ENCODE peak calls at places on chromosomes 3 and 15, in seven cellular contexts. A is heart left ventricle, F is Peyer's patch, U is mucosa of descending colon, M is fibroblast of pulmonary artery, O is PC-3, E is dorsolateral prefrontal cortex. N is an unnamed sample.

GRCh38 chr15:100869151-100869999 is 10.3 kb upstream of the ALDH1A3 start:
- DNase-seq in O (no peak), E (no peak), U (no peak), F (no peak), M (no peak), A (no peak), N (no peak)

GRCh38 chr3:137325170-137325569 is 367.4 kb downstream of the IL20RB start:
- DNase-seq in E (no peak), M (no peak), U (no peak), O (no peak), F (no peak), A (no peak), N (no peak)

GRCh38 chr3:44682182-44682896 is 30.1 kb upstream of the ZNF502 start:
- DNase-seq in E (no peak), M (peak; percentile 27), F (no peak), U (no peak), A (no peak), O (peak; percentile 17), N (no peak)

GRCh38 chr3:69020424-69020823 is 6.9 kb upstream of the EOGT start:
- DNase-seq in O (peak; percentile 6), A (no peak), M (no peak), U (no peak), E (no peak), F (no peak), N (no peak)

GRCh38 chr15:86541540-86541939 is 461.9 kb downstream of the AGBL1 start:
- DNase-seq in F (no peak), M (no peak), E (no peak), O (no peak), U (no peak), A (no peak), N (no peak)

GRCh38 chr3:42849017-42849416 is 26.7 kb downstream of the CYP8B1 start:
- DNase-seq in O (no peak), A (no peak), E (no peak), F (peak; percentile 24), U (no peak), M (no peak), N (peak; percentile 29)

GRCh38 chr3:130894130-130894872 is 417 bp downstream of the ATP2C1 start:
- DNase-seq in A (peak; percentile 48), O (no peak), F (peak; percentile 69), M (peak; percentile 24), U (peak; percentile 51), E (peak; percentile 45), N (peak; percentile 73)

GRCh38 chr15:101019351-101019750 is 100.2 kb downstream of the LRRK1 start:
- DNase-seq in F (no peak), E (no peak), O (no peak), A (no peak), U (peak; percentile 1), M (no peak), N (peak; percentile 53)

GRCh38 chr3:149473314-149473990 is 1.0 kb upstream of the TM4SF4 start:
- DNase-seq in E (no peak), A (no peak), F (peak; percentile 89), M (peak; percentile 76), O (peak; percentile 99), U (peak; percentile 64), N (no peak)

GRCh38 chr3:86973440-86973839 is 17.5 kb downstream of the VGLL3 start:
- DNase-seq in O (peak; percentile 25), M (peak; percentile 95), U (no peak), E (no peak), A (no peak), F (no peak), N (no peak)

DNA sequence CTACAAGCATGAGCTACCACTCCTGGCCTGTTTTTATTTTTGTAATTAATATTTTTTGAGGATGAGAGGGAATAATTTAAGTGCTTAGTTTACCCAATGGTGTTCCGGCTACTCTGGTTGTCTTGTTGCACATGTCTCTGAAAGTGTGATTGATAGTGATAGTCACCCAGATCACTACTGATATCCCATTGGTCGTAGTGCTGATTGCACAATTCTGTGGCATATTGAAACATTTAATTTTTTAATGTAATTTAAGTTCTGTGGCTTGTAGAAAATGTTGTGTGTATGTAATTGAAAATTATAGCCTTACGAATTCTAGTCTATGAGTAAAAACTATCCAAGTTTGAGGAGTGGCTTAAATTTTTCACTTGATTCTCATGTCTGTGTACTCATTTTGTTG is 11.9 kb downstream of the ARIH2 start:
- DNase-seq in O (no peak), E (no peak), F (no peak), U (no peak), A (no peak), M (no peak), N (no peak)
- TF ChIP-seq CTCF in O (no peak), E (no peak), F (no peak), U (no peak), A (no peak), M (no peak), N (no peak)

DNA sequence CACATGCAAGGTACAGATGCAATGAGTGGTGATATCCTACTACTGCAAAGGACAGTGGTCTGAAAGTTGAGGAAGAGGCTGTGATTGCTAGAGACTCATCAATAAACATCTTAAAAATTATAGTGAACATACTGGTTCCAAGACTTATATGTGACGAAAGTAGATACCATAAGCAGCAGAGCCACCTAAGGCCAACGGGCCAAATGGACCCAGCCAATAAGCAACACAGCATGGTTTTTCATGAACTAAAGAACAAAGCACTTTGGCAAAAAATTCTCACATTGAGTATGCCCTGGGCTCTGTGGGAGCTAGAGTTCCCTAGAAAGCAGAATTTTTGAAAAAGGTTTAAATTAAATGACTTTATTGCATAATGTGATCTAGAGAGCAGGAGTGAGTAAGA is 272.1 kb downstream of the SI start:
- DNase-seq in M (no peak), F (no peak), O (no peak), E (no peak), U (no peak), A (no peak), N (no peak)
- TF ChIP-seq CTCF in M (no peak), F (no peak), O (peak; percentile 33), E (no peak), U (no peak), A (no peak), N (no peak)

GRCh38 chr3:88000853-88001252 is 58.0 kb downstream of the CGGBP1 start:
- DNase-seq in M (peak; percentile 28), A (no peak), F (peak; percentile 54), U (peak; percentile 5), O (no peak), E (peak; percentile 10), N (no peak)

GRCh38 chr3:88002448-88002847 is 56.4 kb downstream of the CGGBP1 start:
- DNase-seq in A (no peak), M (no peak), F (no peak), O (no peak), E (no peak), U (no peak), N (no peak)

GRCh38 chr3:88003115-88003755 is 55.6 kb downstream of the CGGBP1 start:
- DNase-seq in U (peak; percentile 65), O (peak; percentile 77), E (no peak), A (no peak), F (no peak), M (peak; percentile 77), N (no peak)

GRCh38 chr3:88009066-88009465 is 49.7 kb downstream of the CGGBP1 start:
- DNase-seq in O (no peak), E (no peak), M (no peak), U (no peak), A (no peak), F (no peak), N (no peak)

GRCh38 chr3:88005066-88005465 is 53.7 kb downstream of the CGGBP1 start:
- DNase-seq in A (no peak), O (peak; percentile 66), F (no peak), E (no peak), U (no peak), M (peak; percentile 63), N (no peak)
- TF ChIP-seq CTCF in A (peak; percentile 51), O (peak; percentile 77), F (peak; percentile 18), E (peak; percentile 44), U (no peak), M (peak; percentile 42), N (peak; percentile 66)

DNA sequence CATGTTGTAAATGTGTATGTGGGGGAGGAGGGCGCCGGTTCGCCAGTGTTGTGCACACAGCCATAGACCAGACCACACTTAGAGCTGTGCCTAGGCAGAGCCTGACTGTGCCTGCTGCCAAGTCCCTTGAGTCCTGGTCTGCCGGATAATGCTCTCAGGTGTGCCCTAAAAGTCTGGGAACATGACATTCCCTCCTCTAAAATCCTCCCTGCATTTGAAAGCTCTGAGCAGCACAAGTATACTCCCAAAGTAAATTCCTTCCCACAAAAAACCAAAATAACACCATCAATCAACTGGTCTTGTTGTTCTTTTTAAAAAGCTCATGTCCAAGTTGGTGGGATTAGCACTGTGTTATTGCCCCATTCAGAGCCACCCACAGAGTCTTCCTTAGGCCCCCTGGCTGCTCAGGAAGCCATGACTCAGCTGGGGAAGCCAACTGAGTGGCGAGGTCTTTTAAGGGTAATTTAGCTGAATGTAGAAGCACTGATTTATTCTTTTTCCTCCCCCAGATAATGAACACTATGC is 147.8 kb upstream of the MCTP2 start:
- DNase-seq in A (no peak), E (no peak), U (no peak), F (no peak), M (peak; percentile 59), O (no peak), N (no peak)
- TF ChIP-seq CTCF in A (no peak), E (no peak), U (no peak), F (no peak), M (no peak), O (no peak), N (no peak)

GRCh38 chr3:12743583-12743982 is 15.5 kb downstream of the TMEM40 start:
- DNase-seq in O (no peak), A (no peak), M (no peak), E (no peak), U (no peak), F (no peak), N (no peak)
- TF ChIP-seq CTCF in O (no peak), A (no peak), M (no peak), E (no peak), U (no peak), F (no peak), N (no peak)

GRCh38 chr3:24525022-24525421 is 30.4 kb upstream of the THRB start:
- DNase-seq in E (no peak), M (no peak), O (no peak), F (no peak), A (no peak), U (no peak), N (no peak)

GRCh38 chr3:24529210-24529609 is 34.6 kb upstream of the THRB start:
- DNase-seq in M (no peak), O (peak; percentile 21), E (no peak), A (no peak), U (no peak), F (no peak), N (no peak)

GRCh38 chr3:24525557-24525956 is 30.9 kb upstream of the THRB start:
- DNase-seq in F (no peak), E (no peak), A (no peak), U (no peak), O (no peak), M (no peak), N (no peak)

GRCh38 chr3:24523988-24524727 is 29.5 kb upstream of the THRB start:
- DNase-seq in O (peak; percentile 80), F (peak; percentile 55), E (no peak), M (no peak), A (no peak), U (no peak), N (no peak)

DNA sequence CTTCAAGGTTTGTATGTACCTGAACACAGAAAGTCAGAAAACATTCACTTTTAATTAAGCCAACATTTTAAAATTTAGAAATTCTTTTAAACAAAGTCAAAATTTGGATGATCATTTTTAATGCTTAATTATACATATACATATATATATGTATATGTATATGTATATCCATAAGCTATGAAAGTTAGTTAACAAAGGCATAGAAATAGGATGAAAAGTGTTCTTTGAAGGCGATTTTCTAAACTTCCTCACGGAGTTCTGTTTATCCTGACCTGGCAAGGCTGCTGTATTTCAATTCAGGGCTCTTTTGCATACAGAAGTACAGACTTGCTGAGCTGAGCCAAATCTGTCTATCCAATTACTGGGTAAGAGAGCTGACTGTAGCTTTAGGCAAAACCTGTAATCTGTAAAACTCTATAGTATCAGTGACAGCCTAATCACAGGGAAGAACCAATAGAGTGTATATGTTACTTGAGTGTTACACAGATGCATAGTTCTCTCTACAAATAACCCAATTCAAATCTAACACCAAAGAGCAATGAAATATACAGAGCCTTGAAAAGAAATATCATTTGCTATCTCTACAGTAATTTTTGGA is 32.1 kb upstream of the THRB start:
- DNase-seq in O (no peak), U (no peak), F (no peak), A (no peak), M (no peak), E (no peak), N (no peak)
- TF ChIP-seq CTCF in O (no peak), U (no peak), F (no peak), A (no peak), M (no peak), E (no peak), N (no peak)